ENCODE peak calls at places on chromosomes 11 and 22, in six cellular contexts. Q, O, G, D, A and C are unnamed samples.

GRCh38 chr11:21464601-21465193 is 728.2 kb upstream of the ANO5 start:
- DNase-seq in Q (no peak), O (no peak), G (no peak), D (no peak), A (no peak), C (no peak)

GRCh38 chr11:115886111-115886733 is 382.0 kb upstream of the CADM1 start:
- DNase-seq in Q (no peak), O (no peak), G (no peak), D (no peak), A (no peak), C (no peak)

GRCh38 chr11:14320020-14320419 is 39.0 kb downstream of the RRAS2 start:
- DNase-seq in Q (no peak), O (peak), G (no peak), D (no peak), A (no peak), C (peak)

GRCh38 chr11:110076388-110076965 is 16.7 kb upstream of the ZC3H12C start:
- DNase-seq in Q (no peak), O (no peak), G (peak), D (no peak), A (no peak), C (no peak)

GRCh38 chr11:42762348-42762747 is 549.4 kb upstream of the API5 start:
- DNase-seq in Q (no peak), O (no peak), G (no peak), D (no peak), A (no peak), C (no peak)

GRCh38 chr11:120385110-120385509 is 48.9 kb downstream of the ARHGEF12 start:
- DNase-seq in Q (no peak), O (peak), G (no peak), D (no peak), A (no peak), C (peak)

GRCh38 chr11:36048496-36049247 is 104.8 kb downstream of the LDLRAD3 start:
- DNase-seq in Q (no peak), O (no peak), G (no peak), D (no peak), A (no peak), C (peak)

GRCh38 chr22:21921729-21922128 is 30.9 kb downstream of the PPM1F start:
- DNase-seq in Q (no peak), O (no peak), G (no peak), D (no peak), A (no peak), C (no peak)

GRCh38 chr22:36991220-36991619 is 28.0 kb downstream of the TST start:
- DNase-seq in Q (no peak), O (no peak), G (no peak), D (no peak), A (no peak), C (no peak)

GRCh38 chr11:17548444-17548843 is 1.4 kb downstream of the OTOG start:
- DNase-seq in Q (no peak), O (no peak), G (no peak), D (no peak), A (no peak), C (no peak)
- TF ChIP-seq CTCF in Q (peak), O (peak), G (no peak), D (no peak), A (no peak), C (no peak)

DNA sequence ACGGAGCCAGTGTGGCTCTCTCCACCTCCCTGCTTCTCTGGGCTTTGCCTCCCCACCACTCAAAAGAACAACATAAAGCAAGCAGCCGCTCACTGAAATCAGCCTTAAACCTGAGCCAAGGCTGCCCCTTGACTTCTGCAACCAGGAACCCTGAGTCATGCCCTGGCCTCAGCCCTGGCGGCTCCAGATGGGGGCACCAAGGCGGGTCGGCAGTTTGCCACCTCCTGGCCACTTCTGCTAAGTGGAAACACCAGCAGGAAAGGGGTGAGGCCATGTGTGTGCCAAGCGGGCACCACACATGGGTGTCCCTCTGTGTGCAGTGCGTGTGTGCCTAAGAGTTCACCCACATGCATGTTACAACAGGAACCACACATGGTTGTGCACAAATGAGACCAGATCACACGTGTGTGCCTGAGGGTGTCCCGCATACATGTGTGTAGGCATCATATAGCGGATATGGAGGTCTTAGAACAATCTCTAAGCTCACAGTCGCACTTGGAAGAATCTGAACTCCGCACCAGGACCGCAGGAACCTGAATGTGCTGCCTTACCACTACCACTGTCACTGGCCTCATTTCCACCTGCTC is 221.2 kb downstream of the MN1 start:
- DNase-seq in Q (no peak), O (no peak), G (no peak), D (no peak), A (no peak), C (no peak)
- TF ChIP-seq CTCF in Q (no peak), O (no peak), G (no peak), D (no peak), A (no peak), C (no peak)

GRCh38 chr11:95739108-95739507 is 50.5 kb downstream of the FAM76B start:
- DNase-seq in Q (no peak), O (no peak), G (no peak), D (no peak), A (no peak), C (no peak)
- TF ChIP-seq CTCF in Q (peak), O (peak), G (no peak), D (no peak), A (peak), C (no peak)

DNA sequence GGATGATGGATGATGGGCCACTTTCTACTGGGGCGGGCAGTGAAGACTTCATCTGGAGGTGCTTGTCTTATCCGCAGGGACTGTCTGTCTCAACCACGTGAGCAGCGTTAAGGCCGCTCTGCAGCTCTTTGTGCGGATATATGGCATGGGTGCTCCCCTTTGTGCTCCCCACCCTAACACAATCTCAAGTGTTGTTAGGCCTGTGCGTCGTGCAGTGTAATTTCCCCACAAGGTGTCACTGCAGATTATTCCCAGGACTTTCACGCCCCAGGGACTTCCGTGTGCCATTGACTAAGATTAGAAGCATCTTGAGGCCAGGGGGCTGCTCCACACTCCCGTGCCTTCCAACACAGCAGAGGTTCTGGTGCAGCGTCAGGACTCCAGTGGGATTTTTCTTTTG is 65.3 kb downstream of the TBC1D22A start:
- DNase-seq in Q (no peak), O (no peak), G (no peak), D (no peak), A (no peak), C (no peak)
- TF ChIP-seq CTCF in Q (peak), O (no peak), G (no peak), D (no peak), A (no peak), C (no peak)

GRCh38 chr11:66686801-66687750 is 9.4 kb upstream of the RBM4B start:
- DNase-seq in Q (peak), O (no peak), G (no peak), D (peak), A (no peak), C (no peak)
- TF ChIP-seq CTCF in Q (no peak), O (no peak), G (no peak), D (no peak), A (no peak), C (no peak)

DNA sequence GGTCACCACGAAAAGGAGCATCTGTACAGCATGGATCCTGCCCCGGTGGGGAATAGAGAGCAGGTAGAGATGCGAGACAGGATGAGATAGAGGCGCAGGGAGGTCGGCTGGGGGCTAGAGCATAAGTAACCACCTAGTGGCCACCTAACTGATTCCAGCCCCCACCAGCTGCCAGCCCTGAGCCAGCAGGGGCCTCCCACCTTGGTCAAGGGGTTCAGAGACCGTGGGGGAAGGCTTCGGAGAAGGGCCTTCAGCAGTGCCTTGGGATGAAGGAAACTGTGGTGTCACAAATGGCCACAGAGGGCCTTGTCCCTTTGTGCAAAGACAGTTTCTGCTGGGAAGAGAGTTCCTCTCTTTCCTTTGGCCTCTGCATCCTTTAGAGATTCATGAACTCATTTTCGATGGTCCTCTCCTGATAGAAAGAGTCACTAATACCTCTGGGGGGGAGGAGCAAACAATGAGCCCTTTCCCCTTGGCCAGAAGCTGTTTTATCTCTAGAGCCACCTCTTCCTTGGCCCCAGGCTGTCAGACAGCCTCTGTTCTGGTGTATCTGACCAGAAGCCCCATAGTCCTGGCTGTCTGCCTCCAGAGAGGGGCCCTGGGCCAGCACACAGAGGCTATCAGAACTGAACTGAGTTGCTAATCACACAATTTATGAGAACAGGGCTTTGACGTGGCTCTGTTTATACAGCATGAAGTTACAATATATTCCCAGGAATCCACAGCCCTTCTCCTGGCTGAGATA is 146.0 kb downstream of the PARVA start:
- DNase-seq in Q (no peak), O (no peak), G (no peak), D (no peak), A (no peak), C (no peak)
- TF ChIP-seq CTCF in Q (no peak), O (no peak), G (no peak), D (no peak), A (no peak), C (no peak)

GRCh38 chr22:31630331-31631329 is 31.4 kb downstream of the PISD start:
- DNase-seq in Q (peak), O (peak), G (peak), D (peak), A (peak), C (peak)
- TF ChIP-seq CTCF in Q (no peak), O (peak), G (no peak), D (no peak), A (no peak), C (peak)